ENCODE peak calls at places on chromosomes 16 and 17, in six cellular contexts. One of them, this sample, is unnamed.

GRCh38 chr16:21952040-21952792 is 945 bp upstream of the UQCRC2 start:
- DNase-seq in trophoblast cell: peak
- DNase-seq in mesenchymal stem cell: peak
- DNase-seq in H9: peak
- DNase-seq in H1: no peak
- DNase-seq in IMR-90: peak
- DNase-seq in this sample: peak

GRCh38 chr17:63841350-63842172 is 924 bp downstream of the SMARCD2 start:
- DNase-seq in trophoblast cell: peak
- DNase-seq in IMR-90: peak
- DNase-seq in H1: no peak
- DNase-seq in mesenchymal stem cell: peak
- DNase-seq in H9: no peak
- DNase-seq in this sample: peak

GRCh38 chr16:14196539-14196938 is 125.4 kb downstream of the MRTFB start:
- DNase-seq in H1: no peak
- DNase-seq in trophoblast cell: no peak
- DNase-seq in mesenchymal stem cell: no peak
- DNase-seq in IMR-90: no peak
- DNase-seq in H9: no peak
- DNase-seq in this sample: no peak

GRCh38 chr17:41061969-41062368 is 2.1 kb upstream of the KRTAP2-3 start:
- DNase-seq in trophoblast cell: peak
- DNase-seq in mesenchymal stem cell: peak
- DNase-seq in H9: no peak
- DNase-seq in IMR-90: peak
- DNase-seq in H1: no peak
- DNase-seq in this sample: no peak

GRCh38 chr17:80696456-80696855 is 151.8 kb downstream of the RPTOR start:
- DNase-seq in H9: no peak
- DNase-seq in mesenchymal stem cell: no peak
- DNase-seq in trophoblast cell: no peak
- DNase-seq in IMR-90: no peak
- DNase-seq in H1: no peak
- DNase-seq in this sample: no peak

GRCh38 chr17:72119963-72120877 is 600 bp upstream of the SOX9 start:
- DNase-seq in IMR-90: peak
- DNase-seq in H9: peak
- DNase-seq in trophoblast cell: no peak
- DNase-seq in H1: no peak
- DNase-seq in mesenchymal stem cell: peak
- DNase-seq in this sample: no peak

GRCh38 chr16:57964157-57964700 is 6.7 kb downstream of the CNGB1 start:
- DNase-seq in trophoblast cell: no peak
- DNase-seq in H9: no peak
- DNase-seq in mesenchymal stem cell: no peak
- DNase-seq in IMR-90: no peak
- DNase-seq in H1: no peak
- DNase-seq in this sample: no peak

GRCh38 chr17:1362964-1363363 is 37.1 kb downstream of the YWHAE start:
- DNase-seq in mesenchymal stem cell: no peak
- DNase-seq in trophoblast cell: peak
- DNase-seq in H1: no peak
- DNase-seq in IMR-90: no peak
- DNase-seq in H9: no peak
- DNase-seq in this sample: no peak

GRCh38 chr17:63140255-63140654 is 174.2 kb downstream of the TANC2 start:
- DNase-seq in H9: no peak
- DNase-seq in trophoblast cell: peak
- DNase-seq in H1: no peak
- DNase-seq in IMR-90: peak
- DNase-seq in mesenchymal stem cell: peak
- DNase-seq in this sample: no peak

GRCh38 chr16:27169511-27170071 is 33.7 kb upstream of the KDM8 start:
- DNase-seq in mesenchymal stem cell: peak
- DNase-seq in H1: no peak
- DNase-seq in IMR-90: peak
- DNase-seq in H9: peak
- DNase-seq in trophoblast cell: no peak
- DNase-seq in this sample: no peak

GRCh38 chr17:79495665-79496064 is 115.2 kb downstream of the RBFOX3 start:
- DNase-seq in H1: no peak
- DNase-seq in H9: no peak
- DNase-seq in IMR-90: no peak
- DNase-seq in mesenchymal stem cell: no peak
- DNase-seq in trophoblast cell: no peak
- DNase-seq in this sample: no peak

GRCh38 chr17:68422821-68423220 is 34.5 kb downstream of the WIPI1 start:
- DNase-seq in mesenchymal stem cell: no peak
- DNase-seq in H1: no peak
- DNase-seq in IMR-90: no peak
- DNase-seq in H9: no peak
- DNase-seq in trophoblast cell: no peak
- DNase-seq in this sample: no peak

GRCh38 chr16:30748634-30749445 is 615 bp downstream of the PHKG2 start:
- DNase-seq in H1: no peak
- DNase-seq in H9: peak
- DNase-seq in trophoblast cell: peak
- DNase-seq in mesenchymal stem cell: peak
- DNase-seq in IMR-90: peak
- DNase-seq in this sample: peak

GRCh38 chr16:75238853-75239371 is 12.5 kb downstream of the BCAR1 start:
- DNase-seq in trophoblast cell: peak
- DNase-seq in IMR-90: no peak
- DNase-seq in H1: no peak
- DNase-seq in mesenchymal stem cell: peak
- DNase-seq in H9: peak
- DNase-seq in this sample: no peak

GRCh38 chr16:78194948-78195347 is 95.5 kb downstream of the WWOX start:
- DNase-seq in H9: no peak
- DNase-seq in mesenchymal stem cell: no peak
- DNase-seq in H1: no peak
- DNase-seq in IMR-90: no peak
- DNase-seq in trophoblast cell: no peak
- DNase-seq in this sample: no peak

GRCh38 chr16:48603647-48604376 is 6.2 kb downstream of the N4BP1 start:
- DNase-seq in H1: no peak
- DNase-seq in IMR-90: no peak
- DNase-seq in H9: no peak
- DNase-seq in mesenchymal stem cell: no peak
- DNase-seq in trophoblast cell: no peak
- DNase-seq in this sample: no peak

GRCh38 chr17:27811961-27812360 is 11.6 kb upstream of the NOS2 start:
- DNase-seq in trophoblast cell: peak
- DNase-seq in H9: no peak
- DNase-seq in H1: no peak
- DNase-seq in mesenchymal stem cell: no peak
- DNase-seq in IMR-90: no peak
- DNase-seq in this sample: no peak

GRCh38 chr16:8958344-8958808 is 5.3 kb downstream of the USP7 start:
- DNase-seq in IMR-90: peak
- DNase-seq in trophoblast cell: no peak
- DNase-seq in mesenchymal stem cell: peak
- DNase-seq in H1: no peak
- DNase-seq in H9: no peak
- DNase-seq in this sample: no peak

GRCh38 chr17:77418609-77419008 is 277.8 kb downstream of the SEC14L1 start:
- DNase-seq in H1: no peak
- DNase-seq in trophoblast cell: no peak
- DNase-seq in IMR-90: no peak
- DNase-seq in mesenchymal stem cell: no peak
- DNase-seq in H9: no peak
- DNase-seq in this sample: no peak

DNA sequence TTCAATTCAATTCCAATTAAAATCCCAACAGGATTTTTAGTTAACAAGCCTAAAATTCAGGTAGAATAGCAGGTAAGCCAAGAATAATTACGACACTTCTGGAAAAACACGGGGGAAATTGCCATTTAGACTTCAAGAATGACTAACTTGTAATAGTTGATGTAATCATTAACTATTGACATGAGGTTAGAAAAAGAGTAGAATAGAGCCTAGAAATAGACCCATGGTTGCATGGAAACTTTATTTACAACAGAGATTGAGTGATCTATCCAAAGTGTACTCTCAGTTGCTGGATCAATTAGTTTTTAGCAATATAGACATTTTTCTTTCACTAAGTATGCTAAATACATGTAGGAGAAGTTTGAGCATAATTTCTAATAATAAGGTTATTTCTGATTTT is 3.6 kb upstream of the SLC13A5 start:
- DNase-seq in IMR-90: no peak
- DNase-seq in H9: no peak
- DNase-seq in H1: no peak
- DNase-seq in trophoblast cell: no peak
- DNase-seq in mesenchymal stem cell: no peak
- DNase-seq in this sample: no peak
- H2AFZ ChIP-seq in IMR-90: no peak
- H2AFZ ChIP-seq in H9: no peak
- H2AFZ ChIP-seq in H1: no peak
- H2AFZ ChIP-seq in trophoblast cell: no peak
- H2AFZ ChIP-seq in mesenchymal stem cell: no peak
- H2AFZ ChIP-seq in this sample: no peak

GRCh38 chr16:62253926-62254325 is 217.7 kb upstream of the CDH8 start:
- DNase-seq in H9: no peak
- DNase-seq in mesenchymal stem cell: peak
- DNase-seq in H1: no peak
- DNase-seq in IMR-90: no peak
- DNase-seq in trophoblast cell: no peak
- DNase-seq in this sample: no peak
- H4K91ac ChIP-seq in H9: no peak
- H4K91ac ChIP-seq in mesenchymal stem cell: no peak
- H4K91ac ChIP-seq in H1: no peak
- H4K91ac ChIP-seq in IMR-90: no peak
- H4K91ac ChIP-seq in trophoblast cell: no peak
- H4K91ac ChIP-seq in this sample: no peak

DNA sequence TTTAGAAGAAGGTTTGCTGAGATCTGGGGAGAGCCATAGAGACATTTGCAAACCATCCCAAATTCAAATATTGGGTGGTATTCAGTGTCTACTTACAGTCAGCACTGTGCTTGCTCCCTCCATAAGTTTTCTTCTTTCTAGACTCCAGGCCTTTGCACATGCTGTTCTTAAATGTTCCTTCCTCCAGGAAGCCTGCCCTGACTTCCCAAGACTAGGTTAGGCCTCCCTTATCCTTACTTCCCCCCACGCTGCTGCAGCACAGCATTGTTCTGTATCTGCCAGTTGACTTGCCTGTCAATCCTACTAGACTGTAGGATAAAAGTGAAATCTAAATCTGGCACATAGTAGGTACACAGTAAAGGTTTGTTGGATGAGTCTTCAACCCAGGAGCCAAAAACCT is 53.4 kb downstream of the ASIC2 start:
- DNase-seq in mesenchymal stem cell: no peak
- DNase-seq in H1: no peak
- DNase-seq in H9: no peak
- DNase-seq in trophoblast cell: no peak
- DNase-seq in IMR-90: no peak
- DNase-seq in this sample: no peak
- H2BK120ac ChIP-seq in mesenchymal stem cell: no peak
- H2BK120ac ChIP-seq in H1: no peak
- H2BK120ac ChIP-seq in H9: no peak
- H2BK120ac ChIP-seq in trophoblast cell: no peak
- H2BK120ac ChIP-seq in IMR-90: no peak
- H2BK120ac ChIP-seq in this sample: no peak

GRCh38 chr16:85307552-85308364 is 195.5 kb upstream of the CIBAR2 start:
- DNase-seq in trophoblast cell: no peak
- DNase-seq in H9: no peak
- DNase-seq in IMR-90: no peak
- DNase-seq in mesenchymal stem cell: no peak
- DNase-seq in H1: no peak
- DNase-seq in this sample: no peak

GRCh38 chr16:85311741-85312140 is 199.5 kb upstream of the CIBAR2 start:
- DNase-seq in trophoblast cell: no peak
- DNase-seq in H9: no peak
- DNase-seq in H1: no peak
- DNase-seq in mesenchymal stem cell: no peak
- DNase-seq in IMR-90: no peak
- DNase-seq in this sample: no peak

GRCh38 chr16:85310868-85311585 is 198.8 kb upstream of the CIBAR2 start:
- DNase-seq in mesenchymal stem cell: no peak
- DNase-seq in H9: no peak
- DNase-seq in trophoblast cell: no peak
- DNase-seq in IMR-90: no peak
- DNase-seq in H1: no peak
- DNase-seq in this sample: no peak

GRCh38 chr16:85308585-85309540 is 196.6 kb upstream of the CIBAR2 start:
- DNase-seq in IMR-90: no peak
- DNase-seq in H9: no peak
- DNase-seq in trophoblast cell: no peak
- DNase-seq in mesenchymal stem cell: no peak
- DNase-seq in H1: no peak
- DNase-seq in this sample: no peak

DNA sequence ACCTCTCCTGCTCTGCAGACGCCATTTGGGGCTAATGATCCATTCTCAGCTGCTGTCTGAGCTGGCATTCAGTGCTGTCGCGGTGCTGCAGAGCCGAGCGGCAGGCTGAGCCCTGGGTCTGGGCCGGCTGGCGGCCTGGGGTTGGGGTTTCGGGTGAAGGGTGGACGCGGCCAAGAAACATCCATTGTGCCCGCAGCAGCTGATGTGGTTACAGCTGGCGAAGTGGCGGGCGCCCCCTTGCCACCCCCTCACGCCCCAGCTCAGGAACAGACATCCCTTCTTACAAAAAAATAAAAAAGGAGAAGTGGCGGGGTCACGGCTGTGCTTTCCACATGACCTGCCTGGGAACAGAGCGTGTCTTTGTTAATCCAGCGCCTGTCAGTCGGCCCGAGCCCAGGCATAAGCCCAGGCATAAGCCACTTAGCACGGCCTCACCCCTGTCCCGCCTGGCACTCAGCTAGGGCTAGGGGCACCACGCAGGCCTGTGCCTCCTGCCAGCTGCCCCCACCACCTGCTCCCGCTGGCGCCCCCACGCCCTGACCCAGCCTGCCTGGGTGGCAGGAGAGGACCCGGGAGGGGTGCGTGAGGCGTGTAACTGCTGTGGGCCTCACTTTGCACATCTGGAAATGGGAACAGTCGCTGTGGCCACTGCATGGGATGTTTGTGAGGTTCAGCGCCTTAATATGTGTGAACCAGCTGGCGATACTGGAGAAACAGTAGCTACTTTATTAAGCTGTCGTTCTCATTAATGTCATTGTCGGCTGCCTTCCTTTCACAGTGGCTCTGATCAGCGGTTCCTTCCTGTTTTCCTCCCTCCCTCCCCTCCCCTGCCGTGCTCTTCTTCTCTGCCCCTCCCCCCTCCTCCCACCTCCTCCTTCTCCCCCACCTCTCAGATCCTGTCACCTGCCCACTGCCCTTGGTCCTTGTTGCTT is 197.7 kb upstream of the CIBAR2 start:
- DNase-seq in H1: no peak
- DNase-seq in trophoblast cell: no peak
- DNase-seq in mesenchymal stem cell: no peak
- DNase-seq in H9: peak
- DNase-seq in IMR-90: no peak
- DNase-seq in this sample: no peak
- H2AFZ ChIP-seq in H1: no peak
- H2AFZ ChIP-seq in trophoblast cell: no peak
- H2AFZ ChIP-seq in mesenchymal stem cell: no peak
- H2AFZ ChIP-seq in H9: no peak
- H2AFZ ChIP-seq in IMR-90: no peak
- H2AFZ ChIP-seq in this sample: no peak

GRCh38 chr16:69688589-69688988 is 37.8 kb downstream of the NQO1 start:
- DNase-seq in H9: no peak
- DNase-seq in IMR-90: no peak
- DNase-seq in H1: no peak
- DNase-seq in trophoblast cell: no peak
- DNase-seq in mesenchymal stem cell: no peak
- DNase-seq in this sample: no peak
- H4K91ac ChIP-seq in H9: no peak
- H4K91ac ChIP-seq in IMR-90: no peak
- H4K91ac ChIP-seq in H1: no peak
- H4K91ac ChIP-seq in trophoblast cell: no peak
- H4K91ac ChIP-seq in mesenchymal stem cell: no peak
- H4K91ac ChIP-seq in this sample: no peak

This sample was measured in neuronal stem cell.